ENCODE peak calls at places on chromosomes 7 and 10, in eight cellular contexts. L is mesendoderm; A is Caco-2; F is H9; R is stimulated activated CD8-positive, alpha-beta memory T cell treated with anti-CD3 and anti-CD28 coated beads, Interleukin-12 subunit alpha, Interleukin-12 subunit beta, amount 100 ng/mL, for 4 hours; B is right atrium auricular region; X is hippocampal formation; U is MCF 10A. Z is an unnamed sample.

GRCh38 chr10:54496852-54497251 is 304.2 kb downstream of the PCDH15 start:
- DNase-seq in L (no peak), A (no peak), F (no peak), R (no peak), B (no peak), X (no peak), U (no peak), Z (no peak)

GRCh38 chr7:125149151-125149550 is 219.5 kb upstream of the POT1 start:
- DNase-seq in L (no peak), A (no peak), F (no peak), R (no peak), B (no peak), X (no peak), U (peak), Z (no peak)

GRCh38 chr10:102782698-102783540 is 39.2 kb downstream of the WBP1L start:
- DNase-seq in L (peak), A (no peak), F (no peak), R (no peak), B (peak), X (no peak), U (peak), Z (no peak)

GRCh38 chr10:15112657-15113056 is 15.5 kb downstream of the RPP38 start:
- DNase-seq in L (peak), A (no peak), F (peak), R (no peak), B (no peak), X (no peak), U (no peak), Z (no peak)

GRCh38 chr10:29332761-29333148 is 43.9 kb downstream of the LYZL1 start:
- DNase-seq in L (no peak), A (no peak), F (no peak), R (no peak), B (no peak), X (no peak), U (no peak), Z (no peak)

GRCh38 chr7:561631-562393 is 42.2 kb upstream of the PDGFA start:
- DNase-seq in L (no peak), A (no peak), F (no peak), R (no peak), B (no peak), X (no peak), U (no peak), Z (no peak)

GRCh38 chr10:64334084-64334483 is 812.9 kb downstream of the REEP3 start:
- DNase-seq in L (no peak), A (no peak), F (no peak), R (no peak), B (no peak), X (no peak), U (peak), Z (no peak)

GRCh38 chr10:132183046-132183445 is 3.7 kb upstream of the DPYSL4 start:
- DNase-seq in L (no peak), A (no peak), F (no peak), R (no peak), B (no peak), X (no peak), U (peak), Z (no peak)

GRCh38 chr7:122543891-122544290 is 155.0 kb downstream of the RNF133 start:
- DNase-seq in L (no peak), A (no peak), F (no peak), R (no peak), B (no peak), X (no peak), U (no peak), Z (no peak)

GRCh38 chr10:60282771-60283353 is 106.8 kb downstream of the ANK3 start:
- DNase-seq in L (no peak), A (peak), F (no peak), R (no peak), B (no peak), X (no peak), U (peak), Z (no peak)

GRCh38 chr7:150631866-150632864 is at the start of gene GIMAP6:
- DNase-seq in L (no peak), A (no peak), F (no peak), R (peak), B (no peak), X (no peak), U (no peak), Z (peak)

GRCh38 chr10:90960355-90960814 is 39.5 kb upstream of the ANKRD1 start:
- DNase-seq in L (peak), A (no peak), F (no peak), R (no peak), B (no peak), X (no peak), U (peak), Z (no peak)

GRCh38 chr7:51224811-51225581 is 91.6 kb downstream of the COBL start:
- DNase-seq in L (peak), A (peak), F (peak), R (no peak), B (peak), X (no peak), U (peak), Z (no peak)

GRCh38 chr10:63431962-63432797 is 33.6 kb downstream of the JMJD1C start:
- DNase-seq in L (no peak), A (no peak), F (no peak), R (no peak), B (no peak), X (no peak), U (peak), Z (no peak)

GRCh38 chr10:13100349-13101294 is 659 bp downstream of the OPTN start:
- DNase-seq in L (peak), A (peak), F (peak), R (no peak), B (no peak), X (peak), U (peak), Z (no peak)

GRCh38 chr7:55387062-55387965 is 22.2 kb downstream of the LANCL2 start:
- DNase-seq in L (peak), A (no peak), F (no peak), R (no peak), B (no peak), X (no peak), U (peak), Z (no peak)

GRCh38 chr10:3361640-3362039 is 189.1 kb upstream of the PITRM1 start:
- DNase-seq in L (no peak), A (no peak), F (no peak), R (no peak), B (no peak), X (no peak), U (no peak), Z (no peak)

GRCh38 chr7:74373536-74373935 is 80.2 kb upstream of the GTF2IRD1 start:
- DNase-seq in L (no peak), A (no peak), F (no peak), R (no peak), B (no peak), X (no peak), U (no peak), Z (no peak)

GRCh38 chr10:109967739-109968088 is 40.1 kb upstream of the ADD3 start:
- DNase-seq in L (no peak), A (no peak), F (no peak), R (no peak), B (no peak), X (no peak), U (no peak), Z (no peak)

GRCh38 chr10:113047963-113048781 is 98.1 kb downstream of the TCF7L2 start:
- DNase-seq in L (peak), A (no peak), F (no peak), R (no peak), B (no peak), X (no peak), U (no peak), Z (no peak)

GRCh38 chr10:102416181-102417094 is 2.1 kb downstream of the PSD start:
- DNase-seq in L (no peak), A (no peak), F (no peak), R (no peak), B (no peak), X (no peak), U (no peak), Z (no peak)

GRCh38 chr10:103416436-103417147 is 20.2 kb downstream of the PDCD11 start:
- DNase-seq in L (peak), A (peak), F (no peak), R (no peak), B (peak), X (peak), U (peak), Z (no peak)

GRCh38 chr10:1360011-1360580 is 303.9 kb downstream of the WDR37 start:
- DNase-seq in L (peak), A (no peak), F (peak), R (no peak), B (no peak), X (no peak), U (no peak), Z (no peak)

GRCh38 chr10:28970231-28970630 is 292.9 kb downstream of the BAMBI start:
- DNase-seq in L (no peak), A (no peak), F (no peak), R (no peak), B (no peak), X (no peak), U (no peak), Z (no peak)

GRCh38 chr7:110771717-110772116 is 319.2 kb upstream of the LRRN3 start:
- DNase-seq in L (no peak), A (no peak), F (no peak), R (no peak), B (no peak), X (no peak), U (no peak), Z (no peak)

GRCh38 chr10:43249962-43250624 is 16.8 kb downstream of the RASGEF1A start:
- DNase-seq in L (peak), A (no peak), F (peak), R (peak), B (peak), X (no peak), U (peak), Z (no peak)

GRCh38 chr7:22980422-22980821 is 33.5 kb downstream of the HYCC1 start:
- DNase-seq in L (no peak), A (no peak), F (no peak), R (no peak), B (no peak), X (no peak), U (peak), Z (no peak)

GRCh38 chr7:28142650-28143049 is 37.9 kb downstream of the JAZF1 start:
- DNase-seq in L (peak), A (no peak), F (no peak), R (no peak), B (no peak), X (peak), U (no peak), Z (no peak)

GRCh38 chr7:71521506-71521905 is 389.6 kb downstream of the GALNT17 start:
- DNase-seq in L (no peak), A (no peak), F (no peak), R (no peak), B (peak), X (no peak), U (no peak), Z (no peak)

GRCh38 chr10:69807696-69808095 is 6.0 kb downstream of the COL13A1 start:
- DNase-seq in L (peak), A (no peak), F (no peak), R (no peak), B (no peak), X (no peak), U (peak), Z (no peak)

GRCh38 chr7:24964177-24964576 is 15.8 kb downstream of the OSBPL3 start:
- DNase-seq in L (no peak), A (no peak), F (no peak), R (no peak), B (no peak), X (no peak), U (no peak), Z (no peak)

GRCh38 chr10:50322075-50322474 is 70.8 kb upstream of the ASAH2 start:
- DNase-seq in L (peak), A (no peak), F (no peak), R (no peak), B (no peak), X (no peak), U (peak), Z (no peak)

GRCh38 chr7:44305564-44306507 is 19.6 kb downstream of the CAMK2B start:
- DNase-seq in L (no peak), A (no peak), F (no peak), R (no peak), B (no peak), X (no peak), U (peak), Z (no peak)

GRCh38 chr10:82242778-82243177 is 367.8 kb downstream of the NRG3 start:
- DNase-seq in L (no peak), A (no peak), F (no peak), R (no peak), B (no peak), X (no peak), U (no peak), Z (no peak)

GRCh38 chr7:106604303-106604918 is 56.5 kb downstream of the CCDC71L start:
- DNase-seq in L (no peak), A (no peak), F (no peak), R (no peak), B (no peak), X (no peak), U (peak), Z (no peak)

Z was measured in stimulated activated CD4-positive, alpha-beta T cell treated with anti-CD3 and anti-CD28 coated beads, Interleukin-1b, Interleukin-23, amount 100 ng/mL, for 4 hours.